ENCODE peak calls at places on chromosomes 3 and 15, in five cellular contexts. Z is esophagus muscularis mucosa, S is GM12878, Y is neural progenitor cell, R is heart left ventricle. M is an unnamed sample.

GRCh38 chr3:22951910-22952309 is 251.2 kb upstream of the UBE2E2 start:
- DNase-seq in Z (no peak), Y (peak; percentile 10), R (no peak), S (no peak), M (no peak)

GRCh38 chr3:36457667-36458066 is 77.4 kb downstream of the STAC start:
- DNase-seq in R (no peak), Y (no peak), Z (no peak), S (no peak), M (no peak)

GRCh38 chr3:49689046-49689886 is at the start of the genes MST1 and RNF123:
- DNase-seq in R (peak; percentile 96), Z (peak; percentile 97), S (peak; percentile 59), Y (peak; percentile 97), M (peak; percentile 91)

GRCh38 chr3:182241777-182242556 is 530.2 kb downstream of the SOX2 start:
- DNase-seq in R (peak; percentile 62), Y (peak; percentile 58), S (no peak), Z (no peak), M (peak; percentile 35)

GRCh38 chr15:74259324-74259712 is 23.2 kb downstream of the CCDC33 start:
- DNase-seq in S (no peak), Y (no peak), Z (no peak), R (no peak), M (no peak)

GRCh38 chr3:81998139-81998755 is 236.8 kb upstream of the GBE1 start:
- DNase-seq in R (no peak), Z (no peak), S (no peak), Y (no peak), M (no peak)

GRCh38 chr3:47871389-47871788 is 68.5 kb downstream of the DHX30 start:
- DNase-seq in R (no peak), S (no peak), Z (no peak), Y (no peak), M (no peak)

GRCh38 chr3:149377408-149378111 is at the start of gene TM4SF1:
- DNase-seq in Z (no peak), Y (no peak), S (no peak), R (no peak), M (peak; percentile 38)

GRCh38 chr3:185865277-185865676 is 40.4 kb upstream of the IGF2BP2 start:
- DNase-seq in Y (peak; percentile 53), R (no peak), S (no peak), Z (no peak), M (no peak)

GRCh38 chr3:126961791-126962461 is 21.0 kb upstream of the PLXNA1 start:
- DNase-seq in S (no peak), Y (no peak), R (peak; percentile 69), Z (no peak), M (no peak)

GRCh38 chr3:175911937-175912336 is 1052.8 kb downstream of the NAALADL2 start:
- DNase-seq in Y (no peak), Z (no peak), S (no peak), R (no peak), M (no peak)

GRCh38 chr15:45197512-45197911 is 9.7 kb upstream of the SHF start:
- DNase-seq in Y (no peak), R (no peak), Z (no peak), S (no peak), M (no peak)

GRCh38 chr3:143110371-143110770 is 9.2 kb upstream of the CHST2 start:
- DNase-seq in R (no peak), Z (no peak), S (no peak), Y (no peak), M (no peak)

GRCh38 chr15:74123131-74123429 is 7.3 kb upstream of the ISLR2 start:
- DNase-seq in Y (peak; percentile 78), S (no peak), Z (no peak), R (no peak), M (no peak)

GRCh38 chr3:43032646-43033628 is 53.8 kb downstream of the GASK1A start:
- DNase-seq in R (no peak), S (no peak), Y (no peak), Z (no peak), M (no peak)

GRCh38 chr3:186724911-186725310 is 7.8 kb downstream of the KNG1 start:
- DNase-seq in Y (no peak), R (no peak), S (no peak), Z (no peak), M (no peak)

GRCh38 chr3:21995079-21995607 is 244.1 kb upstream of the ZNF385D start:
- DNase-seq in S (no peak), R (no peak), Y (no peak), Z (no peak), M (no peak)

GRCh38 chr3:171565671-171566070 is 105.5 kb upstream of the TNIK start:
- DNase-seq in Z (no peak), R (no peak), S (no peak), Y (no peak), M (no peak)

GRCh38 chr15:28900892-28901586 is 15.3 kb downstream of the APBA2 start:
- DNase-seq in Z (no peak), Y (no peak), R (no peak), S (no peak), M (no peak)
- H3K4me1 ChIP-seq in Z (no peaks in the 10 kb centered on the region), Y (peaks cover 11% of the 10 kb centered on the region), R (no peaks in the 10 kb centered on the region), S (no peaks in the 10 kb centered on the region), M (peaks cover 7% of the 10 kb centered on the region)

GRCh38 chr3:129562803-129563202 is 19.8 kb downstream of the H1-8 start:
- DNase-seq in S (no peak), Y (no peak), R (no peak), Z (no peak), M (no peak)

GRCh38 chr3:129563850-129564535 is 21.0 kb downstream of the H1-8 start:
- DNase-seq in R (no peak), S (no peak), Z (no peak), Y (no peak), M (no peak)

GRCh38 chr3:129564981-129565644 is 22.1 kb downstream of the H1-8 start:
- DNase-seq in S (no peak), Z (no peak), Y (no peak), R (no peak), M (no peak)

GRCh38 chr3:129561619-129562248 is 18.8 kb downstream of the H1-8 start:
- DNase-seq in S (no peak), Y (no peak), Z (no peak), R (peak; percentile 16), M (no peak)

GRCh38 chr3:129563332-129563731 is 20.4 kb downstream of the H1-8 start:
- DNase-seq in R (no peak), Z (no peak), Y (no peak), S (no peak), M (no peak)
- H3K4me1 ChIP-seq in R (peaks cover 35% of the 10 kb centered on the region), Z (peaks cover 79% of the 10 kb centered on the region), Y (peaks cover 11% of the 10 kb centered on the region), S (no peaks in the 10 kb centered on the region), M (peaks cover 30% of the 10 kb centered on the region)

GRCh38 chr3:134326760-134327593 is 47.3 kb downstream of the AMOTL2 start:
- DNase-seq in Y (peak; percentile 80), Z (no peak), R (no peak), S (no peak), M (peak; percentile 82)
- H3K4me1 ChIP-seq in Y (peaks cover 33% of the 10 kb centered on the region), Z (peaks cover 60% of the 10 kb centered on the region), R (peaks cover 37% of the 10 kb centered on the region), S (no peaks in the 10 kb centered on the region), M (peaks cover 35% of the 10 kb centered on the region)

DNA sequence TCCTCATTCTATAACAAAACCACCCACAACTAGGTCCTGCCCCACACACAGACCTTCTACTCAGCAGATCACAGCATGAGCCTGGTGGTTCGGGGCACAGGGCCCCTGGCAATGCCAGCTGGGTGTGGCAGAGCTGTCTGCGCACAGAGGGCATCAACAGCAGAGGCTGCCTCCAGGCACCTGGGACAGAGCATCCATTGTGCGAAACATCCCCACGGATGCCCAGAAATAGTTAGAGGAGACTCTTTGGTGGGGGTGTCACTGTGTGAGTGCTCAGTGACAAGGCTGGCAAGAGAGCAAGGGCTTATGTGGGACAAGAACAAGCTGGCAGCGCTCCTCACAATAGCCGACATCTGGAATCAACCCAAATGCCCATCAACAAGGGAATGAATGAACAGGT is 487.4 kb upstream of the PROK2 start:
- DNase-seq in R (no peak), S (no peak), Z (no peak), Y (no peak), M (no peak)
- H3K4me1 ChIP-seq in R (peaks cover 34% of the 10 kb centered on the region), S (peaks cover 38% of the 10 kb centered on the region), Z (peaks cover 61% of the 10 kb centered on the region), Y (peaks cover 31% of the 10 kb centered on the region), M (no peaks in the 10 kb centered on the region)

GRCh38 chr3:14402304-14402811 is at the start of gene SLC6A6:
- DNase-seq in S (peak; percentile 79), Z (peak; percentile 99), R (peak; percentile 97), Y (peak; percentile 97), M (peak; percentile 90)

GRCh38 chr3:14405120-14405885 is 2.9 kb downstream of the SLC6A6 start:
- DNase-seq in R (no peak), Y (no peak), Z (no peak), S (no peak), M (no peak)

GRCh38 chr3:14401692-14402303 is 608 bp upstream of the SLC6A6 start:
- DNase-seq in R (no peak), S (no peak), Y (no peak), Z (no peak), M (no peak)

GRCh38 chr3:14404396-14405119 is 2.2 kb downstream of the SLC6A6 start:
- DNase-seq in Y (no peak), R (no peak), S (no peak), Z (no peak), M (no peak)

DNA sequence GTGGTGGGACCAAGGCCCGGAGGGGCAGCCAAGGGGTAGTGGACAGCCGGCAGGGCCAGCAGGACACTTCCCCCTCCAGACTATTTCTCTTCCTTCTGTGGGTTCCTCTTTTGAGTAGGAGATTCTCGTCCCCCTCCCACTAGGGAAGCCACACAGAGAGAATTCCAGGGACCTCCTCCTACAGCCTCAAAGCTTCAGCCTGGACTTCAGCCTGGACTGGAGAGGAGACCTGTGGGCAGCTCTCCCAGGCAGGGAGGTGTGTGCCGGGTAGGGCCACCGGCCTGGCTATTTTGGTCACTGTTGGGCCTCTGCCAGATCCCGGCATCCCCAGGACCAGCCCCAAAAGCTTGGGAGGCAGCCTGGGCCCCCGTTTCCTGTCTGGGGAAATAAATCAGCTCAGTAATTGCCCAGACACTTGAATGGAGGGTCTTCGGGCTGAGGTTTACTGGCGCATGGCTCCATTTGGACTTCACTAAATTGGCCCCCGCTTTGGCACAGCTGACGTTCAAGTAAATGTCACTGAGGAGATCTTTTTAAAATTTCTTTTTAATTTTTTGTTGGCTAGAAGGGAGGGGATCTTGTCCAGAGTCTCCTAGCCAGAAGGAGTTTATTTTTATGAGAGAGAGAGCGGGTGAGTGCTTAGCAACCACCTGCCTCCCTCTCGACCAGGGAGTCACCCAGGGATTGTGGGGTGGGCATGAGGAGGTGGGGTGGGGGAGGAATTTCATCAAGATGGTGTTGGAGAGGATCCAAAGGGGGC is 1.4 kb downstream of the SLC6A6 start:
- DNase-seq in Y (peak; percentile 36), R (peak; percentile 75), Z (no peak), S (no peak), M (peak; percentile 50)
- H3K4me1 ChIP-seq in Y (peaks cover 15% of the 10 kb centered on the region), R (peaks cover 21% of the 10 kb centered on the region), Z (peaks cover 51% of the 10 kb centered on the region), S (peaks cover 35% of the 10 kb centered on the region), M (peaks cover 4% of the 10 kb centered on the region)